ENCODE peak calls at places on chromosome 13, in ten cellular contexts. G is substantia nigra; N is tibial artery; E is GF-D8; O is AG09309; X is activated T-cell treated with anti-CD3 and anti-CD28 coated beads, Interleukin-2, amount 50 U/mL, for 72 hours; A is left colon; J is stimulated activated CD4-positive, alpha-beta T cell treated with anti-CD3 and anti-CD28 coated beads, Interleukin-15, amount 100 ng/mL, for 24 hours; V is HT1080; Y is adrenal gland. Q is an unnamed sample.
A peak's percentile ranks its signal among the peaks of the same experiment; 100 is the strongest.

GRCh38 chr13:79225487-79226232 is 180.4 kb downstream of the RBM26 start:
- DNase-seq in G (no peak), N (no peak), A (no peak), J (no peak), Y (no peak), V (peak; percentile 53), E (no peak), X (no peak), O (no peak), Q (peak; percentile 46)

GRCh38 chr13:21967871-21968270 is 297.0 kb downstream of the FGF9 start:
- DNase-seq in J (no peak), O (no peak), Y (no peak), X (no peak), N (no peak), A (no peak), V (no peak), G (no peak), E (no peak), Q (no peak)

GRCh38 chr13:43154839-43155238 is 131.5 kb downstream of the DNAJC15 start:
- DNase-seq in A (no peak), X (no peak), V (no peak), E (no peak), Y (no peak), G (no peak), N (no peak), J (no peak), O (no peak), Q (no peak)

GRCh38 chr13:39616087-39616694 is 13.2 kb upstream of the LHFPL6 start:
- DNase-seq in X (peak; percentile 44), A (peak; percentile 8), E (peak; percentile 28), O (no peak), G (no peak), Y (peak; percentile 31), V (peak; percentile 54), N (no peak), J (peak; percentile 45), Q (no peak)

GRCh38 chr13:44031555-44031954 is 151.9 kb downstream of the LACC1 start:
- DNase-seq in A (no peak), E (no peak), V (no peak), X (no peak), Y (no peak), O (no peak), N (no peak), G (no peak), J (no peak), Q (no peak)

GRCh38 chr13:111153977-111154332 is 38.8 kb downstream of the ARHGEF7 start:
- DNase-seq in G (peak; percentile 65), A (peak; percentile 71), N (peak; percentile 79), V (no peak), O (no peak), X (peak; percentile 73), J (no peak), E (peak; percentile 53), Y (peak; percentile 37), Q (no peak)

GRCh38 chr13:89465366-89465765 is 1794.2 kb downstream of the SLITRK5 start:
- DNase-seq in V (peak; percentile 87), A (no peak), X (no peak), Y (no peak), J (no peak), O (no peak), G (no peak), E (no peak), N (no peak), Q (peak; percentile 68)

GRCh38 chr13:56400774-56401173 is 739.9 kb upstream of the PRR20A start:
- DNase-seq in V (peak; percentile 7), G (no peak), Y (no peak), O (no peak), J (no peak), N (no peak), E (no peak), A (no peak), X (no peak), Q (no peak)

GRCh38 chr13:69243366-69243765 is 864.3 kb upstream of the ATXN8OS start:
- DNase-seq in X (no peak), Y (no peak), G (no peak), A (no peak), O (no peak), E (no peak), V (peak; percentile 81), J (no peak), N (no peak), Q (no peak)

GRCh38 chr13:99481357-99481756 is 19.9 kb upstream of the TM9SF2 start:
- DNase-seq in E (no peak), V (no peak), J (no peak), N (no peak), A (no peak), O (no peak), Y (no peak), G (no peak), X (no peak), Q (no peak)

GRCh38 chr13:32285633-32285965 is 29.6 kb downstream of the ZAR1L start:
- DNase-seq in J (no peak), Y (no peak), E (no peak), G (no peak), X (no peak), A (no peak), V (no peak), N (no peak), O (no peak), Q (no peak)

GRCh38 chr13:98921786-98922185 is 56.1 kb downstream of the DOCK9 start:
- DNase-seq in N (no peak), V (no peak), A (no peak), J (no peak), Y (no peak), O (no peak), E (no peak), G (peak; percentile 50), X (no peak), Q (no peak)

GRCh38 chr13:85650613-85651012 is 148.6 kb downstream of the SLITRK6 start:
- DNase-seq in X (no peak), O (no peak), Y (no peak), V (peak; percentile 22), J (no peak), E (no peak), N (no peak), A (no peak), G (no peak), Q (no peak)

GRCh38 chr13:89432997-89433396 is 1761.8 kb downstream of the SLITRK5 start:
- DNase-seq in Y (no peak), A (no peak), X (no peak), E (no peak), J (no peak), G (no peak), O (no peak), N (no peak), V (no peak), Q (no peak)

GRCh38 chr13:50334944-50335343 is 319.7 kb downstream of the KCNRG start:
- DNase-seq in O (no peak), N (no peak), G (no peak), V (no peak), Y (no peak), X (no peak), J (no peak), E (no peak), A (no peak), Q (no peak)

GRCh38 chr13:34675626-34676025 is 266.4 kb upstream of the NBEA start:
- DNase-seq in N (no peak), O (no peak), A (no peak), V (no peak), G (no peak), X (no peak), Y (no peak), E (no peak), J (no peak), Q (no peak)

GRCh38 chr13:101289764-101290163 is 126.5 kb downstream of the NALCN start:
- DNase-seq in X (no peak), G (no peak), N (no peak), A (no peak), O (no peak), E (no peak), V (peak; percentile 51), Y (no peak), J (peak; percentile 9), Q (peak; percentile 34)

GRCh38 chr13:48542581-48543341 is 9.9 kb upstream of the RCBTB2 start:
- DNase-seq in E (no peak), Y (peak; percentile 21), O (no peak), G (peak; percentile 28), A (peak; percentile 51), J (no peak), N (peak; percentile 78), V (no peak), X (no peak), Q (no peak)

GRCh38 chr13:44199627-44200207 is 173.9 kb upstream of the SERP2 start:
- DNase-seq in J (no peak), E (no peak), V (no peak), N (no peak), G (no peak), Y (no peak), O (no peak), A (no peak), X (no peak), Q (peak; percentile 37)

GRCh38 chr13:103694471-103694870 is 628.3 kb upstream of the SLC10A2 start:
- DNase-seq in G (no peak), O (no peak), X (no peak), J (no peak), E (no peak), A (no peak), V (no peak), Y (no peak), N (no peak), Q (no peak)

GRCh38 chr13:67048084-67048792 is 181.9 kb downstream of the PCDH9 start:
- DNase-seq in E (no peak), A (no peak), X (no peak), J (no peak), G (no peak), O (no peak), V (peak; percentile 43), N (no peak), Y (no peak), Q (peak; percentile 63)